ENCODE peak calls at places on chromosomes 11 and 22, in six cellular contexts. One of them, this sample, is unnamed. For H3K36me3, the result is how much of the 10 kb centered on the place peaks cover.

GRCh38 chr11:27716850-27717249 is 16.6 kb upstream of the BDNF start:
- DNase-seq in psoas muscle: no peak
- DNase-seq in adrenal gland: no peak
- DNase-seq in Peyer's patch: no peak
- DNase-seq in heart right ventricle: no peak
- DNase-seq in aorta: no peak
- DNase-seq in this sample: no peak

GRCh38 chr11:58654079-58654907 is 31.8 kb downstream of the CNTF start:
- DNase-seq in adrenal gland: peak
- DNase-seq in heart right ventricle: peak
- DNase-seq in psoas muscle: peak
- DNase-seq in aorta: peak
- DNase-seq in Peyer's patch: peak
- DNase-seq in this sample: peak

GRCh38 chr22:43634316-43634715 is 177.8 kb downstream of the EFCAB6 start:
- DNase-seq in heart right ventricle: no peak
- DNase-seq in adrenal gland: no peak
- DNase-seq in Peyer's patch: no peak
- DNase-seq in aorta: no peak
- DNase-seq in psoas muscle: no peak
- DNase-seq in this sample: no peak

GRCh38 chr22:36585841-36586240 is 56.9 kb upstream of the EIF3D start:
- DNase-seq in psoas muscle: no peak
- DNase-seq in Peyer's patch: no peak
- DNase-seq in heart right ventricle: no peak
- DNase-seq in adrenal gland: no peak
- DNase-seq in aorta: no peak
- DNase-seq in this sample: no peak

GRCh38 chr11:124643605-124644425 is 21.2 kb downstream of the TBRG1 start:
- DNase-seq in adrenal gland: no peak
- DNase-seq in Peyer's patch: no peak
- DNase-seq in heart right ventricle: no peak
- DNase-seq in aorta: no peak
- DNase-seq in psoas muscle: no peak
- DNase-seq in this sample: no peak

GRCh38 chr11:67389477-67389876 is 2.3 kb upstream of the RAD9A start:
- DNase-seq in Peyer's patch: peak
- DNase-seq in adrenal gland: no peak
- DNase-seq in aorta: no peak
- DNase-seq in heart right ventricle: peak
- DNase-seq in psoas muscle: no peak
- DNase-seq in this sample: no peak

GRCh38 chr11:94574193-94574961 is 7.2 kb downstream of the PIWIL4 start:
- DNase-seq in aorta: peak
- DNase-seq in heart right ventricle: no peak
- DNase-seq in Peyer's patch: no peak
- DNase-seq in adrenal gland: no peak
- DNase-seq in psoas muscle: no peak
- DNase-seq in this sample: no peak

GRCh38 chr11:123143476-123143875 is 51.6 kb downstream of the CLMP start:
- DNase-seq in adrenal gland: no peak
- DNase-seq in heart right ventricle: no peak
- DNase-seq in Peyer's patch: no peak
- DNase-seq in psoas muscle: no peak
- DNase-seq in aorta: no peak
- DNase-seq in this sample: no peak

GRCh38 chr22:37525073-37525745 is 6.0 kb upstream of the CARD10 start:
- DNase-seq in psoas muscle: no peak
- DNase-seq in aorta: peak
- DNase-seq in Peyer's patch: peak
- DNase-seq in adrenal gland: no peak
- DNase-seq in heart right ventricle: no peak
- DNase-seq in this sample: no peak

GRCh38 chr11:44585421-44585820 is 20.0 kb downstream of the CD82 start:
- DNase-seq in heart right ventricle: no peak
- DNase-seq in psoas muscle: no peak
- DNase-seq in aorta: no peak
- DNase-seq in Peyer's patch: no peak
- DNase-seq in adrenal gland: no peak
- DNase-seq in this sample: no peak

GRCh38 chr11:130071211-130071712 is 1.6 kb downstream of the APLP2 start:
- DNase-seq in aorta: no peak
- DNase-seq in Peyer's patch: no peak
- DNase-seq in psoas muscle: no peak
- DNase-seq in heart right ventricle: no peak
- DNase-seq in adrenal gland: no peak
- DNase-seq in this sample: no peak

GRCh38 chr11:122170815-122171475 is 54.9 kb upstream of the BLID start:
- DNase-seq in psoas muscle: no peak
- DNase-seq in aorta: no peak
- DNase-seq in heart right ventricle: no peak
- DNase-seq in adrenal gland: no peak
- DNase-seq in Peyer's patch: no peak
- DNase-seq in this sample: no peak

GRCh38 chr11:132898676-132899075 is 633.6 kb downstream of the OPCML start:
- DNase-seq in psoas muscle: no peak
- DNase-seq in Peyer's patch: no peak
- DNase-seq in heart right ventricle: no peak
- DNase-seq in aorta: no peak
- DNase-seq in adrenal gland: no peak
- DNase-seq in this sample: no peak

GRCh38 chr11:65206441-65206841 is 24.7 kb downstream of the CAPN1 start:
- DNase-seq in heart right ventricle: no peak
- DNase-seq in aorta: no peak
- DNase-seq in psoas muscle: peak
- DNase-seq in adrenal gland: peak
- DNase-seq in Peyer's patch: peak
- DNase-seq in this sample: peak

GRCh38 chr22:42939941-42940653 is 74.9 kb downstream of the PACSIN2 start:
- DNase-seq in psoas muscle: no peak
- DNase-seq in adrenal gland: peak
- DNase-seq in heart right ventricle: no peak
- DNase-seq in Peyer's patch: peak
- DNase-seq in aorta: peak
- DNase-seq in this sample: peak

GRCh38 chr11:125514336-125515101 is 18.5 kb upstream of the FEZ1 start:
- DNase-seq in aorta: peak
- DNase-seq in Peyer's patch: peak
- DNase-seq in psoas muscle: no peak
- DNase-seq in heart right ventricle: no peak
- DNase-seq in adrenal gland: no peak
- DNase-seq in this sample: no peak

GRCh38 chr11:86954288-86955110 is 696 bp downstream of the FZD4 start:
- DNase-seq in Peyer's patch: no peak
- DNase-seq in psoas muscle: peak
- DNase-seq in aorta: peak
- DNase-seq in adrenal gland: peak
- DNase-seq in heart right ventricle: peak
- DNase-seq in this sample: no peak

GRCh38 chr11:133808393-133809140 is 36.7 kb downstream of the SPATA19 start:
- DNase-seq in adrenal gland: no peak
- DNase-seq in heart right ventricle: no peak
- DNase-seq in aorta: no peak
- DNase-seq in Peyer's patch: no peak
- DNase-seq in psoas muscle: no peak
- DNase-seq in this sample: no peak

GRCh38 chr22:46150615-46151423 is 493 bp downstream of the PPARA start:
- DNase-seq in Peyer's patch: peak
- DNase-seq in psoas muscle: peak
- DNase-seq in heart right ventricle: peak
- DNase-seq in aorta: no peak
- DNase-seq in adrenal gland: peak
- DNase-seq in this sample: peak

GRCh38 chr11:73308003-73308962 is at the start of gene ARHGEF17:
- DNase-seq in adrenal gland: peak
- DNase-seq in Peyer's patch: no peak
- DNase-seq in heart right ventricle: peak
- DNase-seq in psoas muscle: peak
- DNase-seq in aorta: peak
- DNase-seq in this sample: peak

GRCh38 chr22:41009222-41009948 is 58.2 kb downstream of the RBX1 start:
- DNase-seq in psoas muscle: no peak
- DNase-seq in Peyer's patch: no peak
- DNase-seq in heart right ventricle: no peak
- DNase-seq in aorta: no peak
- DNase-seq in adrenal gland: no peak
- DNase-seq in this sample: no peak

GRCh38 chr11:85096939-85097338 is 530.2 kb downstream of the DLG2 start:
- DNase-seq in aorta: no peak
- DNase-seq in heart right ventricle: no peak
- DNase-seq in adrenal gland: no peak
- DNase-seq in psoas muscle: no peak
- DNase-seq in Peyer's patch: no peak
- DNase-seq in this sample: no peak

GRCh38 chr22:49961601-49962011 is 1.0 kb downstream of the PIM3 start:
- DNase-seq in aorta: no peak
- DNase-seq in adrenal gland: no peak
- DNase-seq in heart right ventricle: peak
- DNase-seq in Peyer's patch: no peak
- DNase-seq in psoas muscle: peak
- DNase-seq in this sample: peak

GRCh38 chr11:104275992-104276391 is 112.0 kb upstream of the PDGFD start:
- DNase-seq in psoas muscle: no peak
- DNase-seq in aorta: no peak
- DNase-seq in adrenal gland: no peak
- DNase-seq in Peyer's patch: no peak
- DNase-seq in heart right ventricle: no peak
- DNase-seq in this sample: no peak

GRCh38 chr22:19703869-19704268 is 10.4 kb upstream of the SEPTIN5 start:
- DNase-seq in heart right ventricle: no peak
- DNase-seq in psoas muscle: peak
- DNase-seq in adrenal gland: no peak
- DNase-seq in aorta: no peak
- DNase-seq in Peyer's patch: peak
- DNase-seq in this sample: peak

GRCh38 chr11:8268530-8269461 is 5.1 kb upstream of the LMO1 start:
- DNase-seq in psoas muscle: no peak
- DNase-seq in Peyer's patch: peak
- DNase-seq in heart right ventricle: no peak
- DNase-seq in adrenal gland: no peak
- DNase-seq in aorta: no peak
- DNase-seq in this sample: peak

GRCh38 chr11:4459470-4459869 is 10.4 kb downstream of the OR52K2 start:
- DNase-seq in heart right ventricle: no peak
- DNase-seq in Peyer's patch: peak
- DNase-seq in psoas muscle: no peak
- DNase-seq in aorta: no peak
- DNase-seq in adrenal gland: no peak
- DNase-seq in this sample: peak

GRCh38 chr11:62804310-62805043 is 763 bp downstream of the NXF1 start:
- DNase-seq in heart right ventricle: no peak
- DNase-seq in adrenal gland: peak
- DNase-seq in psoas muscle: no peak
- DNase-seq in aorta: no peak
- DNase-seq in Peyer's patch: no peak
- DNase-seq in this sample: peak

GRCh38 chr11:74925281-74925680 is 23.6 kb downstream of the XRRA1 start:
- DNase-seq in Peyer's patch: no peak
- DNase-seq in psoas muscle: no peak
- DNase-seq in adrenal gland: no peak
- DNase-seq in heart right ventricle: no peak
- DNase-seq in aorta: no peak
- DNase-seq in this sample: no peak

GRCh38 chr22:44587004-44587793 is 89.2 kb upstream of the RTL6 start:
- DNase-seq in heart right ventricle: no peak
- DNase-seq in psoas muscle: peak
- DNase-seq in adrenal gland: no peak
- DNase-seq in Peyer's patch: no peak
- DNase-seq in aorta: peak
- DNase-seq in this sample: no peak

GRCh38 chr11:116698080-116698479 is 74.7 kb downstream of the BUD13 start:
- DNase-seq in heart right ventricle: no peak
- DNase-seq in psoas muscle: no peak
- DNase-seq in adrenal gland: no peak
- DNase-seq in Peyer's patch: peak
- DNase-seq in aorta: no peak
- DNase-seq in this sample: no peak

GRCh38 chr22:49079743-49080500 is 747.8 kb downstream of the BRD1 start:
- DNase-seq in psoas muscle: peak
- DNase-seq in aorta: no peak
- DNase-seq in Peyer's patch: no peak
- DNase-seq in adrenal gland: no peak
- DNase-seq in heart right ventricle: no peak
- DNase-seq in this sample: no peak

GRCh38 chr11:33712436-33712835 is 11.8 kb upstream of the C11orf91 start:
- DNase-seq in aorta: no peak
- DNase-seq in psoas muscle: no peak
- DNase-seq in adrenal gland: no peak
- DNase-seq in heart right ventricle: no peak
- DNase-seq in Peyer's patch: no peak
- DNase-seq in this sample: no peak
- H3K36me3 ChIP-seq in aorta: under half
- H3K36me3 ChIP-seq in psoas muscle: under half
- H3K36me3 ChIP-seq in adrenal gland: under half
- H3K36me3 ChIP-seq in heart right ventricle: under half
- H3K36me3 ChIP-seq in Peyer's patch: under half
- H3K36me3 ChIP-seq in this sample: under half

GRCh38 chr22:26541167-26541819 is 29.0 kb upstream of the TFIP11 start:
- DNase-seq in Peyer's patch: no peak
- DNase-seq in adrenal gland: no peak
- DNase-seq in psoas muscle: no peak
- DNase-seq in heart right ventricle: no peak
- DNase-seq in aorta: no peak
- DNase-seq in this sample: peak
- H3K36me3 ChIP-seq in Peyer's patch: under half
- H3K36me3 ChIP-seq in adrenal gland: under half
- H3K36me3 ChIP-seq in psoas muscle: under half
- H3K36me3 ChIP-seq in heart right ventricle: under half
- H3K36me3 ChIP-seq in aorta: under half
- H3K36me3 ChIP-seq in this sample: half or more

GRCh38 chr11:33347490-33348125 is 90.4 kb downstream of the HIPK3 start:
- DNase-seq in aorta: no peak
- DNase-seq in heart right ventricle: no peak
- DNase-seq in Peyer's patch: no peak
- DNase-seq in adrenal gland: no peak
- DNase-seq in psoas muscle: no peak
- DNase-seq in this sample: no peak

GRCh38 chr11:33339247-33339646 is 82.1 kb downstream of the HIPK3 start:
- DNase-seq in Peyer's patch: no peak
- DNase-seq in psoas muscle: no peak
- DNase-seq in adrenal gland: no peak
- DNase-seq in heart right ventricle: no peak
- DNase-seq in aorta: no peak
- DNase-seq in this sample: no peak

GRCh38 chr11:33350287-33350686 is 93.1 kb downstream of the HIPK3 start:
- DNase-seq in aorta: no peak
- DNase-seq in Peyer's patch: no peak
- DNase-seq in heart right ventricle: no peak
- DNase-seq in psoas muscle: no peak
- DNase-seq in adrenal gland: no peak
- DNase-seq in this sample: no peak

GRCh38 chr11:33344611-33345010 is 87.4 kb downstream of the HIPK3 start:
- DNase-seq in Peyer's patch: no peak
- DNase-seq in aorta: no peak
- DNase-seq in heart right ventricle: no peak
- DNase-seq in adrenal gland: no peak
- DNase-seq in psoas muscle: no peak
- DNase-seq in this sample: no peak
- H3K36me3 ChIP-seq in Peyer's patch: half or more
- H3K36me3 ChIP-seq in aorta: under half
- H3K36me3 ChIP-seq in heart right ventricle: half or more
- H3K36me3 ChIP-seq in adrenal gland: under half
- H3K36me3 ChIP-seq in psoas muscle: under half
- H3K36me3 ChIP-seq in this sample: under half

GRCh38 chr11:45945392-45945999 is 23.0 kb downstream of the LARGE2 start:
- DNase-seq in heart right ventricle: no peak
- DNase-seq in aorta: no peak
- DNase-seq in psoas muscle: no peak
- DNase-seq in Peyer's patch: no peak
- DNase-seq in adrenal gland: no peak
- DNase-seq in this sample: no peak
- H3K36me3 ChIP-seq in heart right ventricle: under half
- H3K36me3 ChIP-seq in aorta: under half
- H3K36me3 ChIP-seq in psoas muscle: under half
- H3K36me3 ChIP-seq in Peyer's patch: half or more
- H3K36me3 ChIP-seq in adrenal gland: under half
- H3K36me3 ChIP-seq in this sample: half or more